ENCODE peak calls at places on chromosomes 6 and 20, in six cellular contexts. M, D, F, Y, V and B are unnamed samples.

GRCh38 chr20:24823989-24824693 is 124.9 kb upstream of the CST7 start:
- DNase-seq in M (no peak), V (no peak), Y (no peak), D (no peak), F (no peak), B (no peak)

GRCh38 chr20:45781391-45781931 is 10.2 kb downstream of the WFDC3 start:
- DNase-seq in V (no peak), F (no peak), Y (peak), D (no peak), M (peak), B (peak)

GRCh38 chr6:156807028-156807427 is 29.9 kb downstream of the ARID1B start:
- DNase-seq in M (no peak), V (no peak), F (no peak), Y (no peak), D (peak), B (no peak)

GRCh38 chr20:63706852-63707557 is 771 bp downstream of the ARFRP1 start:
- DNase-seq in D (peak), Y (peak), M (no peak), F (peak), V (peak), B (peak)

GRCh38 chr6:18270216-18270615 is 5.9 kb upstream of the DEK start:
- DNase-seq in M (no peak), V (no peak), F (no peak), Y (no peak), D (no peak), B (no peak)

GRCh38 chr20:62241501-62241900 is 3.2 kb downstream of the OSBPL2 start:
- DNase-seq in D (no peak), Y (no peak), V (no peak), M (no peak), F (no peak), B (no peak)

GRCh38 chr20:40251284-40251932 is 437.6 kb downstream of the MAFB start:
- DNase-seq in F (no peak), D (peak), Y (peak), M (peak), V (no peak), B (peak)

GRCh38 chr6:131080084-131080483 is 17.0 kb upstream of the EPB41L2 start:
- DNase-seq in V (no peak), Y (no peak), M (no peak), F (no peak), D (no peak), B (no peak)

GRCh38 chr20:61355096-61355495 is 103.0 kb downstream of the CDH4 start:
- DNase-seq in F (no peak), M (no peak), V (no peak), D (no peak), Y (no peak), B (no peak)

GRCh38 chr6:85419046-85419759 is 30.7 kb upstream of the NT5E start:
- DNase-seq in M (no peak), D (no peak), Y (no peak), V (no peak), F (no peak), B (no peak)

GRCh38 chr6:52157301-52157930 is 28.8 kb upstream of the IL17A start:
- DNase-seq in V (no peak), F (no peak), D (no peak), Y (peak), M (no peak), B (no peak)

GRCh38 chr6:5115168-5115567 is 30.0 kb downstream of the PPP1R3G start:
- DNase-seq in V (no peak), F (no peak), Y (no peak), M (no peak), D (peak), B (no peak)

GRCh38 chr20:6685181-6685582 is 82.3 kb upstream of the BMP2 start:
- DNase-seq in V (no peak), M (no peak), D (no peak), F (no peak), Y (no peak), B (no peak)

GRCh38 chr20:58399926-58400325 is 10.9 kb downstream of the VAPB start:
- DNase-seq in M (no peak), Y (no peak), D (no peak), V (no peak), F (no peak), B (no peak)

GRCh38 chr6:11011787-11012234 is 32.3 kb downstream of the ELOVL2 start:
- DNase-seq in D (peak), V (peak), F (no peak), M (no peak), Y (no peak), B (no peak)

GRCh38 chr6:1202201-1202600 is 109.7 kb upstream of the FOXQ1 start:
- DNase-seq in V (no peak), D (no peak), F (no peak), M (no peak), Y (no peak), B (no peak)

GRCh38 chr6:124132256-124132655 is 328.6 kb downstream of the NKAIN2 start:
- DNase-seq in D (no peak), Y (no peak), M (no peak), F (no peak), V (no peak), B (peak)

GRCh38 chr20:13402171-13402760 is 181.2 kb downstream of the ISM1 start:
- DNase-seq in Y (no peak), D (no peak), F (no peak), M (no peak), V (no peak), B (no peak)

GRCh38 chr6:123965894-123966293 is 162.2 kb downstream of the NKAIN2 start:
- DNase-seq in V (no peak), M (no peak), Y (no peak), D (peak), F (no peak), B (no peak)

GRCh38 chr20:17662333-17663039 is 19.6 kb downstream of the RRBP1 start:
- DNase-seq in M (no peak), D (no peak), V (no peak), Y (no peak), F (no peak), B (peak)

GRCh38 chr20:63696628-63697356 is at the start of gene TNFRSF6B:
- DNase-seq in M (no peak), D (no peak), V (no peak), F (no peak), Y (no peak), B (peak)

GRCh38 chr6:44044940-44045671 is 82.1 kb downstream of the MRPL14 start:
- DNase-seq in M (no peak), F (no peak), V (no peak), Y (no peak), D (no peak), B (no peak)

GRCh38 chr6:30955367-30956042 is 14.7 kb downstream of the MUCL3 start:
- DNase-seq in F (peak), V (no peak), D (peak), Y (no peak), M (no peak), B (peak)

GRCh38 chr6:108174371-108175175 is 8.8 kb downstream of the NR2E1 start:
- DNase-seq in Y (no peak), M (no peak), V (no peak), D (no peak), F (no peak), B (no peak)

GRCh38 chr6:113529191-113529590 is 328.0 kb upstream of the MARCKS start:
- DNase-seq in Y (no peak), D (no peak), V (no peak), F (no peak), M (no peak), B (peak)